ENCODE peak calls at places on chromosomes 11 and 22, in ten cellular contexts. B is left colon; X is HT-29; U is memory B cell; Z is mesendoderm; N is endothelial cell; D is ACHN; K is AG04450; R is activated naive CD8-positive, alpha-beta T cell treated with anti-CD3 and anti-CD28 coated beads, Interleukin-2, amount 50 U/mL, for 24 hours; T is LoVo. L is an unnamed sample.

GRCh38 chr11:134359646-134360045 is 27.9 kb downstream of the GLB1L2 start:
- DNase-seq in B (no peak), X (no peak), U (no peak), Z (no peak), N (no peak), D (no peak), K (no peak), R (no peak), T (no peak), L (no peak)

GRCh38 chr11:32870676-32871075 is 21.9 kb upstream of the QSER1 start:
- DNase-seq in B (no peak), X (peak; percentile 55), U (peak; percentile 4), Z (peak; percentile 64), N (peak; percentile 41), D (peak; percentile 13), K (no peak), R (peak; percentile 29), T (peak; percentile 14), L (peak; percentile 10)

GRCh38 chr22:40533712-40534378 is 102.7 kb downstream of the MRTFA start:
- DNase-seq in B (no peak), X (peak; percentile 29), U (peak; percentile 35), Z (peak; percentile 79), N (no peak), D (peak; percentile 61), K (no peak), R (peak; percentile 38), T (no peak), L (no peak)

GRCh38 chr11:47842749-47843148 is 5.4 kb downstream of the NUP160 start:
- DNase-seq in B (no peak), X (no peak), U (no peak), Z (no peak), N (no peak), D (no peak), K (no peak), R (no peak), T (no peak), L (no peak)

GRCh38 chr11:114158886-114159285 is 99.4 kb downstream of the ZBTB16 start:
- DNase-seq in B (no peak), X (no peak), U (no peak), Z (no peak), N (no peak), D (no peak), K (no peak), R (no peak), T (no peak), L (no peak)

GRCh38 chr11:65906602-65907001 is 6.4 kb upstream of the FOSL1 start:
- DNase-seq in B (no peak), X (no peak), U (no peak), Z (no peak), N (no peak), D (no peak), K (no peak), R (no peak), T (no peak), L (no peak)

GRCh38 chr11:6926208-6927029 is at the start of gene ZNF215:
- DNase-seq in B (peak; percentile 89), X (peak; percentile 91), U (no peak), Z (peak; percentile 97), N (peak; percentile 84), D (peak; percentile 82), K (peak; percentile 37), R (peak; percentile 41), T (peak; percentile 87), L (no peak)

GRCh38 chr11:108973402-108974119 is 308.7 kb downstream of the DDX10 start:
- DNase-seq in B (no peak), X (peak; percentile 12), U (no peak), Z (peak; percentile 81), N (no peak), D (peak; percentile 83), K (peak; percentile 39), R (no peak), T (peak; percentile 11), L (no peak)

GRCh38 chr11:20111871-20112270 is 48.4 kb downstream of the DBX1 start:
- DNase-seq in B (no peak), X (no peak), U (no peak), Z (no peak), N (no peak), D (no peak), K (no peak), R (no peak), T (no peak), L (no peak)

GRCh38 chr11:11451501-11452005 is 98.5 kb upstream of the CSNK2A3 start:
- DNase-seq in B (no peak), X (peak; percentile 76), U (no peak), Z (peak; percentile 34), N (no peak), D (peak; percentile 92), K (no peak), R (no peak), T (peak; percentile 64), L (no peak)

L was measured in SHP77.